ENCODE peak calls at places on chromosomes 2 and 18, in six cellular contexts. Q, P, W, F, D and U are unnamed samples.

GRCh38 chr2:38155-38554 is 8.2 kb downstream of the FAM110C start:
- DNase-seq in F (no peak), W (no peak), P (no peak), Q (no peak), D (no peak), U (peak)

GRCh38 chr2:48467637-48468036 is 62.3 kb upstream of the STON1 start:
- DNase-seq in P (no peak), W (no peak), F (no peak), D (no peak), Q (no peak), U (no peak)

GRCh38 chr2:151972176-151973012 is 126.5 kb downstream of the CACNB4 start:
- DNase-seq in D (no peak), F (no peak), W (no peak), Q (no peak), P (no peak), U (no peak)

GRCh38 chr2:19801367-19802087 is 100.3 kb downstream of the TTC32 start:
- DNase-seq in Q (no peak), F (no peak), P (no peak), W (peak), D (peak), U (peak)

GRCh38 chr18:51278045-51278649 is 80.7 kb upstream of the MEX3C start:
- DNase-seq in D (no peak), W (no peak), F (peak), P (no peak), Q (peak), U (no peak)

GRCh38 chr18:8548186-8548585 is 61.1 kb upstream of the RAB12 start:
- DNase-seq in Q (no peak), D (peak), P (no peak), W (no peak), F (no peak), U (no peak)

GRCh38 chr18:76875390-76876330 is 53.3 kb downstream of the ZNF236 start:
- DNase-seq in Q (no peak), P (no peak), D (peak), F (peak), W (no peak), U (no peak)

GRCh38 chr2:240295256-240296103 is 140.0 kb upstream of the GPC1 start:
- DNase-seq in D (no peak), W (no peak), Q (no peak), P (no peak), F (no peak), U (no peak)

GRCh38 chr2:215831296-215831913 is 181.9 kb downstream of the MREG start:
- DNase-seq in P (no peak), W (no peak), D (peak), Q (no peak), F (peak), U (no peak)

GRCh38 chr2:235180642-235181041 is 228.8 kb downstream of the SH3BP4 start:
- DNase-seq in D (no peak), F (no peak), P (no peak), Q (no peak), W (no peak), U (no peak)

GRCh38 chr2:189047469-189047868 is 73.3 kb downstream of the COL3A1 start:
- DNase-seq in Q (no peak), D (no peak), W (no peak), P (no peak), F (no peak), U (no peak)

GRCh38 chr18:12827588-12827987 is 56.4 kb downstream of the PTPN2 start:
- DNase-seq in P (no peak), W (no peak), Q (no peak), D (no peak), F (no peak), U (no peak)

GRCh38 chr2:76599732-76600368 is 889.1 kb upstream of the GCFC2 start:
- DNase-seq in P (peak), W (no peak), Q (peak), F (peak), D (peak), U (peak)

GRCh38 chr2:205902041-205902898 is 183.7 kb downstream of the INO80D start:
- DNase-seq in W (no peak), F (no peak), D (peak), P (no peak), Q (no peak), U (no peak)

GRCh38 chr2:230925443-230925878 is 419 bp upstream of the GPR55 start:
- DNase-seq in F (no peak), W (no peak), P (no peak), Q (peak), D (no peak), U (no peak)

GRCh38 chr2:38731090-38731489 is 20.1 kb downstream of the SRSF7 start:
- DNase-seq in W (peak), D (no peak), F (no peak), Q (no peak), P (no peak), U (no peak)

GRCh38 chr2:230601510-230601909 is 111.1 kb upstream of the CAB39 start:
- DNase-seq in Q (no peak), P (no peak), F (no peak), D (no peak), W (no peak), U (no peak)

GRCh38 chr2:107325983-107326786 is 440.2 kb upstream of the ST6GAL2 start:
- DNase-seq in Q (no peak), D (peak), P (no peak), W (no peak), F (no peak), U (no peak)

GRCh38 chr2:88545118-88545517 is 82.1 kb downstream of the EIF2AK3 start:
- DNase-seq in F (peak), W (no peak), D (peak), Q (no peak), P (no peak), U (no peak)

GRCh38 chr2:17804358-17804757 is 11.9 kb upstream of the MSGN1 start:
- DNase-seq in F (no peak), Q (no peak), W (no peak), D (no peak), P (no peak), U (no peak)

GRCh38 chr2:188199716-188200128 is 92.0 kb upstream of the GULP1 start:
- DNase-seq in Q (no peak), W (no peak), D (peak), F (no peak), P (no peak), U (no peak)

GRCh38 chr18:30280861-30281470 is 761.6 kb downstream of the DSC3 start:
- DNase-seq in F (peak), D (peak), W (no peak), P (peak), Q (no peak), U (no peak)

GRCh38 chr18:3985030-3985429 is 470.1 kb downstream of the DLGAP1 start:
- DNase-seq in D (peak), F (no peak), P (no peak), Q (no peak), W (no peak), U (no peak)

DNA sequence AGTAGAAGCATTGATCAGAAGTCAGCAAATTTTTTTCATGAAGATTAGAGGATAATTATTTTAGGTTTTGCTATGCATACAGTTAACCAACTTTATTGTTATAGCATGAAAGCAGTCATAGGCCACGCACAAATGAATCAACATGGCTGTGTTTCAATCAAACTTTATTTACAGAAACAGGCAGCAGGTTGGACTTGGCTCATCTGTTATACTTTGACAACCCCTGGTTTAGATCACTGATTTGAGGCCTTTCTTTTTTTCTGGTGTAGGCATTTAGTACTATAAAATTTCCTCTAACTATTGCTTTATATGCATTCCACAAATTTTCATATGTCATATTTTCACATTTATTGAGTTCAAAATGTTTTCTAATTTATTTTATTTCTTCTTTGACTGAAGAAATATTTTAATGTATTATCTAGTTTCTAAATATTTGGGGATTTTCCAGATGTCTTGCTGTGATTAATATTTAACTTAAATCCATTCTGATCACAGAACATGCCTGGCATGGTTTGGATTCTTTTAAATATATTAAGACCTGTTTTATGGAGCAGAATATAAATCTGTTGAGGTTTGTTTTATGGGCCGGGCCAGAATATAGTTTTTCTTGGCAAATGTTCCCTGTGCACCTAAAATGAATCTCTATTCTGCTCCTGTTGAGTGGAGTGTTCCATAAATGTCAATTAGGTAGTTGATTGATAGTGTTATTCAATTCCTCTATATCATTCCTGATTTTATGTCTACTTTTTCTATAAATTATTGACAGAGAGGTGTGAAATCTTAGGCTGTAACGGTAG is 116.3 kb upstream of the KLHL29 start:
- DNase-seq in P (no peak), D (no peak), Q (no peak), W (no peak), F (no peak), U (no peak)
- H3K4me3 ChIP-seq in P (no peak), D (no peak), Q (no peak), W (no peak), F (no peak), U (no peak)

DNA sequence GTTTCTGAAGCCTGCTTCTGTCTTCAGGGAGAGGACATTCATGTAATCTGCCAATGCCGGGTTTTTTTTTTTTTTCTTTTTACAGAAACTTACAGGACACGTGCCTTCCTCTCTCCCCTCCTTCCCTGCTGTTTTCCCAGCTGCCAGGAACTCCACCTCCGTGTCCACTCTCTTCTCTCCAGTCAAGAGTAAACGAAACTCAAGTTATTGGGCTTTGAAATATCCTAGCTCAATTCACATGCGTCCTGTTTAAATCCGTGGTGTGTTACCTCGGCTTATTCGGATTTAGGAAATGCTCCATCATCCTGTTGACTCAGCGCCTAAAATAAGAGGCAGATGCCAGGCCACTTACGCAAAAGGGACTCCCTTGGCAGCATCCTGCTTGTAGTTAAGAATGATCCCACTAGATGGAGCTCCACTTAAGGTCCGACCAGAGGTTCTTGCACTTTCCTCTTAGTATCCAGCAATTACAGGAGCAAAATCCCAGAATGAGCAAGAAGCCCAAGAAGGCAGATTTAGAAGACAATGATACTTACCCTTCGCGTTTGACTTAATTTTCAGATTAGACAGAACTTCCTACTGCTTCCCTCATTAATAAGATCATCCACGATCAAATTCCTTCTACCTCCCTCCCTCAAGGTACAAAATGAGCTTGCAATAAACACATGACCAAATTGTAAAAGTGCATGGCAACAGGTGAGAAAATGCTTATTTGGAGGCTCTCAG is 97.2 kb upstream of the ZCCHC2 start:
- DNase-seq in D (peak), W (peak), P (peak), Q (peak), F (peak), U (no peak)
- H3K4me3 ChIP-seq in D (peak), W (peak), P (peak), Q (peak), F (no peak), U (no peak)

DNA sequence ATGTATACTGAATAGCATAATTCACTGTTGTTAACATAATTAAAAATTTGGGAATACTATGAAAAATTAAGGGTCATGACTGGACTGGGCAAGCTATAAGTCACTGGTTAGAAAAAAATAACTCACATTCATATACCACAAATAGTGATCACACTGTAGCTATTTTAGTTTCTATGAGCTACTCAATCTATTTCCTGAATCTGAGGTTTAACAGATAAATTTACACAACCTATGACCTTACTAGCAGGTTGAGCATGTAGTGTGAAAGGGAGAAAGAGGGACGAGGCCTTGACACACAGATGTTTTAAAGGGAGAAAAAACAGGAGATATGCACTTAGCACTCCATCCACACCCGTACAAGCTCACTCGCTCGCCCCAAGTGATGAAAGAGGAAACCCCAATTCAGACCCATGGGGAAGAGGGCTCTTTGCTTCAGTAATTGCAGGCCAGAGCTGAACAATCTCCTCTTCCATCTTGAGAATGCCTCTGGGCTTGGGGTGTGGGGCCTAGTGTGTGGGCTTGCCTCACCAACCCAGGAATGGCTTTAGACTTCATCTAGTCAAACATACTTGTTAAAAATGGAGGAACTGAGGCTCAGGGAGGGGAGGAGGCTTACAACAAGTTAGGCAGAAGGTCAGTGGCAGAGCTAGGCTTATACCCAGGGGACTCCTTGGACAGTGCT is 10.7 kb downstream of the CYRIA start:
- DNase-seq in F (no peak), P (no peak), W (no peak), D (no peak), Q (no peak), U (no peak)
- H3K4me3 ChIP-seq in F (no peak), P (no peak), W (no peak), D (no peak), Q (no peak), U (no peak)

DNA sequence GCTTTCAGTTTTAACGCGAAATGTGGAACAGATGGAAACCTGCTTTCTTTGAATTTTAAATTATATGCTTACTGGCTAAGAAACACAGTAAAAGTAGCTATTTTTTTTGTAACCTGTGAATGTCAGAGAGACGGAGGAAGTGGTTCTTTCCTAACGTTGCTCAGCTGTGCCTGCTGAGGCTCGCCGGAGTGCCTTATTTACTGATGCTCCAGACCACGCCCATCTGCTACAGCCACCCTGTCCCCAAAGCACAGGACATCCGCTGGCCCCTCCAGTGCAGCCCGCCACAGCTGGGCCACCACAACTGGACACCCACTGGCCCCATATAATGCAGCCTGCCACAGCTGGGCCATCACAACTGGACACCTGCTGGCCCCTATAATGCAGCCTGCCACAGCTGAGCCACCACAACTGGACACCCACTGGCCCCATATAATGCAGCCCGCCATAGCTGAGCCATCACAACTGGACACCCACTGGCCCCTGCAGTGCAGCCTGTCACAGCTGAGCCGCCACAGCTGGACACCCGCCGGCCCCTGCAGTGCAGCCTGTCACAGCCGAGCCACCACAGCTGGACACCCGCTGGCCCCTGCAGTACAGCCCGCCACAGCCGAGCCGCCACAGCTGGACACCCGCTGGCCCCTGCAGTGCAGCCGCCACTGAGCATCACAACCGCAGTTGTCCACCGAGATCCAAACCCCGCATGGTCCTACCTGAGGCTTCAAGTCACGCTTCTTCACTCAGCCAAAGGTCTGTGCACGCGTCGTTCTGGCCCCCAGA is 134.4 kb downstream of the PXDN start:
- DNase-seq in D (no peak), P (no peak), F (no peak), W (peak), Q (peak), U (no peak)
- H3K4me3 ChIP-seq in D (no peak), P (no peak), F (no peak), W (no peak), Q (no peak), U (no peak)